ENCODE peak calls at places on chromosomes 7 and 10, in six cellular contexts. One of them, this sample, is unnamed.

GRCh38 chr7:129779602-129780256 is 168.2 kb downstream of the NRF1 start:
- DNase-seq in BJ: no peak
- DNase-seq in pancreas: no peak
- DNase-seq in Peyer's patch: no peak
- DNase-seq in breast epithelium: peak
- DNase-seq in Panc1: no peak
- DNase-seq in this sample: no peak

GRCh38 chr7:7653568-7654187 is 13.1 kb downstream of the UMAD1 start:
- DNase-seq in Peyer's patch: no peak
- DNase-seq in pancreas: no peak
- DNase-seq in breast epithelium: no peak
- DNase-seq in BJ: no peak
- DNase-seq in Panc1: no peak
- DNase-seq in this sample: no peak

GRCh38 chr7:5139998-5140397 is 50.0 kb upstream of the WIPI2 start:
- DNase-seq in pancreas: no peak
- DNase-seq in breast epithelium: no peak
- DNase-seq in Panc1: no peak
- DNase-seq in Peyer's patch: no peak
- DNase-seq in BJ: no peak
- DNase-seq in this sample: peak

GRCh38 chr7:23471090-23471859 is 984 bp upstream of the IGF2BP3 start:
- DNase-seq in Peyer's patch: no peak
- DNase-seq in Panc1: no peak
- DNase-seq in breast epithelium: no peak
- DNase-seq in BJ: no peak
- DNase-seq in pancreas: no peak
- DNase-seq in this sample: no peak

GRCh38 chr7:151244156-151244870 is 4.2 kb downstream of the SMARCD3 start:
- DNase-seq in Peyer's patch: peak
- DNase-seq in pancreas: no peak
- DNase-seq in Panc1: no peak
- DNase-seq in BJ: no peak
- DNase-seq in breast epithelium: no peak
- DNase-seq in this sample: peak

GRCh38 chr10:118977864-118978263 is 51.6 kb upstream of the NANOS1 start:
- DNase-seq in Panc1: no peak
- DNase-seq in BJ: no peak
- DNase-seq in pancreas: no peak
- DNase-seq in Peyer's patch: no peak
- DNase-seq in breast epithelium: no peak
- DNase-seq in this sample: no peak

GRCh38 chr10:110355922-110356627 is 51.4 kb upstream of the SMNDC1 start:
- DNase-seq in Peyer's patch: peak
- DNase-seq in pancreas: no peak
- DNase-seq in BJ: no peak
- DNase-seq in Panc1: no peak
- DNase-seq in breast epithelium: no peak
- DNase-seq in this sample: no peak

GRCh38 chr10:102234866-102235597 is 6.3 kb downstream of the PITX3 start:
- DNase-seq in Panc1: no peak
- DNase-seq in Peyer's patch: no peak
- DNase-seq in pancreas: no peak
- DNase-seq in breast epithelium: no peak
- DNase-seq in BJ: no peak
- DNase-seq in this sample: no peak

GRCh38 chr10:29908977-29909376 is 150.4 kb downstream of the JCAD start:
- DNase-seq in pancreas: no peak
- DNase-seq in Panc1: no peak
- DNase-seq in Peyer's patch: no peak
- DNase-seq in breast epithelium: no peak
- DNase-seq in BJ: no peak
- DNase-seq in this sample: no peak

GRCh38 chr7:133940368-133940767 is 186.8 kb upstream of the LRGUK start:
- DNase-seq in BJ: no peak
- DNase-seq in breast epithelium: no peak
- DNase-seq in Peyer's patch: no peak
- DNase-seq in pancreas: no peak
- DNase-seq in Panc1: no peak
- DNase-seq in this sample: no peak

GRCh38 chr10:90960355-90960814 is 39.5 kb upstream of the ANKRD1 start:
- DNase-seq in BJ: peak
- DNase-seq in Peyer's patch: no peak
- DNase-seq in breast epithelium: no peak
- DNase-seq in Panc1: no peak
- DNase-seq in pancreas: no peak
- DNase-seq in this sample: peak

GRCh38 chr7:7352845-7353244 is 170.5 kb downstream of the C1GALT1 start:
- DNase-seq in pancreas: no peak
- DNase-seq in BJ: no peak
- DNase-seq in breast epithelium: no peak
- DNase-seq in Peyer's patch: no peak
- DNase-seq in Panc1: no peak
- DNase-seq in this sample: no peak

GRCh38 chr7:16644987-16645592 is 464 bp downstream of the ANKMY2 start:
- DNase-seq in breast epithelium: no peak
- DNase-seq in BJ: no peak
- DNase-seq in Panc1: no peak
- DNase-seq in Peyer's patch: peak
- DNase-seq in pancreas: peak
- DNase-seq in this sample: peak

GRCh38 chr7:7201583-7202374 is 19.4 kb downstream of the C1GALT1 start:
- DNase-seq in BJ: no peak
- DNase-seq in pancreas: no peak
- DNase-seq in Panc1: no peak
- DNase-seq in breast epithelium: no peak
- DNase-seq in Peyer's patch: peak
- DNase-seq in this sample: no peak

GRCh38 chr7:80783688-80784327 is 135.0 kb downstream of the SEMA3C start:
- DNase-seq in BJ: no peak
- DNase-seq in breast epithelium: no peak
- DNase-seq in pancreas: no peak
- DNase-seq in Peyer's patch: no peak
- DNase-seq in Panc1: no peak
- DNase-seq in this sample: peak
- H3K4me3 ChIP-seq in BJ: no peak
- H3K4me3 ChIP-seq in breast epithelium: no peak
- H3K4me3 ChIP-seq in pancreas: no peak
- H3K4me3 ChIP-seq in Peyer's patch: no peak
- H3K4me3 ChIP-seq in Panc1: no peak
- H3K4me3 ChIP-seq in this sample: no peak

DNA sequence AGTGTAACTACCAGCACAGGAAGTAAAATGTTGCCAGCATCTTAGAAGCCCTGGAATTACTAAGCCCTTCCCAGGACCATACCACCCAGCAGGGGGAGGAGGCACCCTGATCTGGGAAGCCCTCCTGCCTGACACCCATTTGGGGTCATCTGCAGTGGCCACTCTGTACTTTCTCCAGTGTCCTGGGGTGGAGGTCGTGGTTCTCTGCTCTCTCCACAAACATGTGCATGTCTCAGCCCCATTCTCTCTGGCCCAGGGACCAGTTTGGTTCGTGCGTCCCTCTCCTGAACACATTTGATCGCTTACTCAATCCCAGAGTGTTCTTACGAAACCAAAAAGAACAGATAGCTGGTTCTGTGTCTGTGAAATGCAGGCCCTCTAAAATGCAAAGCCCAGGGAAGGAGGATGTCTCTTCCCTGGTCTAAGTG is 9.4 kb upstream of the LRRC27 start:
- DNase-seq in Panc1: no peak
- DNase-seq in pancreas: no peak
- DNase-seq in BJ: no peak
- DNase-seq in breast epithelium: no peak
- DNase-seq in Peyer's patch: no peak
- DNase-seq in this sample: peak
- TF ChIP-seq CTCF in Panc1: no peak
- TF ChIP-seq CTCF in pancreas: no peak
- TF ChIP-seq CTCF in BJ: peak
- TF ChIP-seq CTCF in breast epithelium: no peak
- TF ChIP-seq CTCF in Peyer's patch: no peak
- TF ChIP-seq CTCF in this sample: peak

GRCh38 chr10:34078017-34078416 is 737.1 kb downstream of the PARD3 start:
- DNase-seq in Panc1: no peak
- DNase-seq in BJ: no peak
- DNase-seq in pancreas: no peak
- DNase-seq in breast epithelium: no peak
- DNase-seq in Peyer's patch: no peak
- DNase-seq in this sample: no peak

GRCh38 chr10:34079702-34080484 is 735.2 kb downstream of the PARD3 start:
- DNase-seq in BJ: no peak
- DNase-seq in Peyer's patch: no peak
- DNase-seq in Panc1: no peak
- DNase-seq in breast epithelium: no peak
- DNase-seq in pancreas: no peak
- DNase-seq in this sample: no peak

GRCh38 chr10:34081347-34081743 is 733.8 kb downstream of the PARD3 start:
- DNase-seq in breast epithelium: no peak
- DNase-seq in Panc1: no peak
- DNase-seq in pancreas: no peak
- DNase-seq in Peyer's patch: no peak
- DNase-seq in BJ: no peak
- DNase-seq in this sample: no peak

GRCh38 chr10:34080485-34081346 is 734.4 kb downstream of the PARD3 start:
- DNase-seq in breast epithelium: no peak
- DNase-seq in Peyer's patch: no peak
- DNase-seq in Panc1: no peak
- DNase-seq in pancreas: no peak
- DNase-seq in BJ: no peak
- DNase-seq in this sample: no peak

GRCh38 chr10:34078798-34079470 is 736.2 kb downstream of the PARD3 start:
- DNase-seq in pancreas: no peak
- DNase-seq in breast epithelium: no peak
- DNase-seq in Peyer's patch: no peak
- DNase-seq in Panc1: no peak
- DNase-seq in BJ: no peak
- DNase-seq in this sample: peak
- H3K4me3 ChIP-seq in pancreas: no peak
- H3K4me3 ChIP-seq in breast epithelium: no peak
- H3K4me3 ChIP-seq in Peyer's patch: no peak
- H3K4me3 ChIP-seq in Panc1: no peak
- H3K4me3 ChIP-seq in BJ: no peak
- H3K4me3 ChIP-seq in this sample: no peak

GRCh38 chr10:117477961-117478670 is 64.4 kb upstream of the EMX2 start:
- DNase-seq in pancreas: no peak
- DNase-seq in Peyer's patch: no peak
- DNase-seq in BJ: no peak
- DNase-seq in Panc1: peak
- DNase-seq in breast epithelium: no peak
- DNase-seq in this sample: peak
- TF ChIP-seq CTCF in pancreas: no peak
- TF ChIP-seq CTCF in Peyer's patch: peak
- TF ChIP-seq CTCF in BJ: peak
- TF ChIP-seq CTCF in Panc1: peak
- TF ChIP-seq CTCF in breast epithelium: no peak
- TF ChIP-seq CTCF in this sample: peak

GRCh38 chr7:116316838-116317612 is 106.7 kb downstream of the TES start:
- DNase-seq in Peyer's patch: no peak
- DNase-seq in pancreas: peak
- DNase-seq in Panc1: peak
- DNase-seq in breast epithelium: no peak
- DNase-seq in BJ: peak
- DNase-seq in this sample: peak
- H3K4me3 ChIP-seq in Peyer's patch: no peak
- H3K4me3 ChIP-seq in pancreas: no peak
- H3K4me3 ChIP-seq in Panc1: peak
- H3K4me3 ChIP-seq in breast epithelium: no peak
- H3K4me3 ChIP-seq in BJ: no peak
- H3K4me3 ChIP-seq in this sample: peak

GRCh38 chr10:92146781-92147180 is 144.1 kb downstream of the CPEB3 start:
- DNase-seq in Panc1: no peak
- DNase-seq in pancreas: no peak
- DNase-seq in breast epithelium: no peak
- DNase-seq in Peyer's patch: no peak
- DNase-seq in BJ: no peak
- DNase-seq in this sample: no peak

GRCh38 chr10:92142949-92143348 is 147.9 kb downstream of the CPEB3 start:
- DNase-seq in pancreas: no peak
- DNase-seq in BJ: no peak
- DNase-seq in Panc1: no peak
- DNase-seq in breast epithelium: no peak
- DNase-seq in Peyer's patch: no peak
- DNase-seq in this sample: no peak

GRCh38 chr10:92146072-92146471 is 144.8 kb downstream of the CPEB3 start:
- DNase-seq in pancreas: no peak
- DNase-seq in Panc1: no peak
- DNase-seq in Peyer's patch: no peak
- DNase-seq in breast epithelium: no peak
- DNase-seq in BJ: no peak
- DNase-seq in this sample: no peak

DNA sequence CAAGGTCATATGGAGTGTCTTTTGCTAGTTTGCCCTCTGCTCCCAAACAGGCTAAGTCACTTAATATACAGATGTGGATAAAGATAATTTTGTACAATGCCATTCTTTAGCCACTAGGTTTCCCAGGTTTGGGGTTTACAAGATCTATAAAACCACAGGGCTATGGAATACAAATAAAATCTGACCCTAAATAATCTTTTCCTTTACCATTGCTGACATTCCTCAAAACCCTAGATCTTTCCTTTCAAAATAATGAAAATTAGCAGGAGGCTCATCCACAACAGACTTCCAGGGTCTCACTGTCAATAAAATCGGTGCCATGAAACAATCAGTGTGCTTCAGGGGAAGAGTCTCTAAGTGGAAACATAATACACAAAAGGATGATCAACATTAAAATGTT is 148.4 kb downstream of the CPEB3 start:
- DNase-seq in breast epithelium: no peak
- DNase-seq in pancreas: no peak
- DNase-seq in BJ: no peak
- DNase-seq in Peyer's patch: no peak
- DNase-seq in Panc1: no peak
- DNase-seq in this sample: no peak
- TF ChIP-seq CTCF in breast epithelium: no peak
- TF ChIP-seq CTCF in pancreas: no peak
- TF ChIP-seq CTCF in BJ: peak
- TF ChIP-seq CTCF in Peyer's patch: no peak
- TF ChIP-seq CTCF in Panc1: peak
- TF ChIP-seq CTCF in this sample: no peak

GRCh38 chr7:519974-520458 is 370 bp upstream of the PDGFA start:
- DNase-seq in BJ: no peak
- DNase-seq in pancreas: peak
- DNase-seq in Peyer's patch: no peak
- DNase-seq in Panc1: no peak
- DNase-seq in breast epithelium: no peak
- DNase-seq in this sample: peak

GRCh38 chr7:519429-519973 is at the start of gene PDGFA:
- DNase-seq in breast epithelium: no peak
- DNase-seq in pancreas: peak
- DNase-seq in BJ: no peak
- DNase-seq in Panc1: no peak
- DNase-seq in Peyer's patch: no peak
- DNase-seq in this sample: peak

GRCh38 chr7:522071-522937 is 2.7 kb upstream of the PDGFA start:
- DNase-seq in Panc1: no peak
- DNase-seq in Peyer's patch: peak
- DNase-seq in breast epithelium: no peak
- DNase-seq in pancreas: peak
- DNase-seq in BJ: no peak
- DNase-seq in this sample: peak

GRCh38 chr7:521221-522070 is 1.8 kb upstream of the PDGFA start:
- DNase-seq in Panc1: no peak
- DNase-seq in pancreas: peak
- DNase-seq in Peyer's patch: peak
- DNase-seq in BJ: no peak
- DNase-seq in breast epithelium: peak
- DNase-seq in this sample: peak

GRCh38 chr7:520503-521161 is 986 bp upstream of the PDGFA start:
- DNase-seq in Peyer's patch: no peak
- DNase-seq in Panc1: no peak
- DNase-seq in pancreas: no peak
- DNase-seq in BJ: no peak
- DNase-seq in breast epithelium: no peak
- DNase-seq in this sample: no peak
- H3K4me3 ChIP-seq in Peyer's patch: peak
- H3K4me3 ChIP-seq in Panc1: peak
- H3K4me3 ChIP-seq in pancreas: peak
- H3K4me3 ChIP-seq in BJ: peak
- H3K4me3 ChIP-seq in breast epithelium: peak
- H3K4me3 ChIP-seq in this sample: peak

This sample was measured in AG10803.